ENCODE peak calls at places on chromosome 6, in eight cellular contexts. F, I, P, G, Q, S, L and B are unnamed samples.

GRCh38 chr6:18101271-18101670 is 21.2 kb downstream of the NHLRC1 start:
- DNase-seq in G (no peak), I (no peak), Q (no peak), P (no peak), S (peak), F (no peak), L (no peak), B (no peak)

GRCh38 chr6:126102358-126102757 is 116.0 kb downstream of the TRMT11 start:
- DNase-seq in G (no peak), I (no peak), P (no peak), L (no peak), Q (no peak), S (no peak), F (no peak), B (no peak)

GRCh38 chr6:130598021-130598989 is 228.9 kb upstream of the SMLR1 start:
- DNase-seq in L (no peak), G (no peak), I (no peak), P (no peak), S (no peak), Q (no peak), F (no peak), B (no peak)

GRCh38 chr6:143449731-143450452 is 603 bp downstream of the ADAT2 start:
- DNase-seq in I (no peak), L (peak), Q (no peak), F (no peak), S (peak), P (no peak), G (peak), B (peak)

GRCh38 chr6:159894991-159895390 is 4.2 kb downstream of the MAS1 start:
- DNase-seq in G (no peak), I (no peak), F (no peak), P (no peak), L (no peak), Q (no peak), S (no peak), B (no peak)

GRCh38 chr6:55664581-55665223 is 85.7 kb upstream of the HMGCLL1 start:
- DNase-seq in P (no peak), I (no peak), Q (no peak), S (no peak), G (no peak), L (no peak), F (no peak), B (no peak)

GRCh38 chr6:105452924-105453756 is 50.3 kb upstream of the PREP start:
- DNase-seq in F (no peak), Q (no peak), I (no peak), G (no peak), S (no peak), P (no peak), L (peak), B (no peak)

GRCh38 chr6:105784179-105784578 is 302.0 kb upstream of the PRDM1 start:
- DNase-seq in F (no peak), I (no peak), Q (no peak), G (no peak), P (no peak), L (no peak), S (no peak), B (no peak)

GRCh38 chr6:137536104-137536773 is 42.0 kb upstream of the OLIG3 start:
- DNase-seq in Q (no peak), S (no peak), G (no peak), L (no peak), I (no peak), F (no peak), P (no peak), B (no peak)

GRCh38 chr6:16639689-16640480 is 121.4 kb downstream of the ATXN1 start:
- DNase-seq in I (no peak), F (peak), L (peak), G (no peak), Q (no peak), S (peak), P (peak), B (no peak)

GRCh38 chr6:52307900-52308372 is 23.4 kb upstream of the MCM3 start:
- DNase-seq in S (no peak), Q (no peak), I (no peak), P (no peak), G (no peak), F (no peak), L (no peak), B (no peak)

GRCh38 chr6:5992551-5993225 is 14.0 kb downstream of the NRN1 start:
- DNase-seq in P (no peak), I (no peak), F (no peak), L (no peak), G (no peak), Q (no peak), S (peak), B (peak)

GRCh38 chr6:33428219-33428890 is 8.5 kb downstream of the SYNGAP1 start:
- DNase-seq in S (peak), G (no peak), L (peak), F (peak), Q (no peak), P (no peak), I (no peak), B (peak)

GRCh38 chr6:169521825-169522224 is 180.0 kb downstream of the WDR27 start:
- DNase-seq in F (no peak), G (no peak), P (no peak), L (no peak), I (no peak), Q (no peak), S (no peak), B (no peak)

DNA sequence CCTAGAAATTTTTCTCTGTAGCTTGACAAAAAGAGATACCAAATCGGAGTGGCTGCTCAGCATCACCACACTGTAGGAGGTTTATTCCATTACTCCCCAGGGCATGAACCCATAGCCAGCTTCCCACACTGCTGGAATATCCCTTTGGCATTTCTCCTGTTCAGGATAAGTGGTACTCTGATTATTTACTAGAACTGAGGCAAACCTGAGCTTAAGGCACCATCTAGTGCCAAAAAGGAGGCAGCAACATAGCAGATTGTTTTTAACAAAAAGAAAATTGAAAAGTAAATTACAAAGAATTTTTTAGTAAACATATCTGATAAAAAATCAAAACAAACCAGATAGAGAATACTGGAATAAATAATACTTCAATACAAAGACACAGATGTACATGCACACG is 181.7 kb downstream of the WDR27 start:
- DNase-seq in I (no peak), L (no peak), Q (no peak), F (no peak), S (no peak), P (no peak), G (no peak), B (no peak)
- TF ChIP-seq CTCF in I (no peak), L (no peak), Q (peak), F (peak), S (peak), P (no peak), G (no peak), B (no peak)

GRCh38 chr6:118739976-118740771 is 88.8 kb upstream of the CEP85L start:
- DNase-seq in P (no peak), Q (no peak), I (no peak), S (peak), G (no peak), L (no peak), F (no peak), B (no peak)

GRCh38 chr6:118736351-118736750 is 85.0 kb upstream of the CEP85L start:
- DNase-seq in L (no peak), P (no peak), S (no peak), Q (no peak), F (no peak), I (no peak), G (no peak), B (no peak)

GRCh38 chr6:118735320-118735719 is 83.9 kb upstream of the CEP85L start:
- DNase-seq in G (no peak), F (no peak), S (peak), P (no peak), L (no peak), I (no peak), Q (no peak), B (peak)
- TF ChIP-seq CTCF in G (peak), F (no peak), S (peak), P (peak), L (peak), I (peak), Q (peak), B (peak)

DNA sequence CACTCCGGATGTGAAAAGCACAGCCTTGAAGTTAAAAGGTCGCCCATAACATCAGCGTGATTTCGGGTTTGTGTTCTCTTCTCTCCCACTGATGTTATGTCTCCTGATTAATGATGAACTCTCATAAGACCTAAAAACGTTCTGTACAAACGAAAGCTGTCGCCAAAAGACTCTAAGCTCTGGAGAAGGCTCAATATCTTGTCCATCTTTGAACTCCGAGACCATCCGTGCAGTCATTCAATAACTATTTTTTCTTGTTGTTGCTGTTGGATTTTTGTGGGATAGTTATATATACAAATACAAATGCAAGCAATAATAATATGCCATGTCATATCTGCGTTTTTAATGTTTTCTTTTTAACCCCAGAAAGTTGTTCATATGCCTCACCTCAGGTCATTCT is 291.8 kb upstream of the MARCKS start:
- DNase-seq in S (no peak), L (no peak), P (no peak), I (no peak), G (no peak), Q (no peak), F (no peak), B (no peak)
- TF ChIP-seq CTCF in S (no peak), L (no peak), P (no peak), I (no peak), G (no peak), Q (no peak), F (no peak), B (no peak)

GRCh38 chr6:46381579-46381978 is 109.7 kb downstream of the RCAN2 start:
- DNase-seq in S (no peak), L (no peak), Q (no peak), I (no peak), G (no peak), P (no peak), F (no peak), B (no peak)
- TF ChIP-seq CTCF in S (no peak), L (no peak), Q (no peak), I (no peak), G (no peak), P (no peak), F (no peak), B (no peak)

DNA sequence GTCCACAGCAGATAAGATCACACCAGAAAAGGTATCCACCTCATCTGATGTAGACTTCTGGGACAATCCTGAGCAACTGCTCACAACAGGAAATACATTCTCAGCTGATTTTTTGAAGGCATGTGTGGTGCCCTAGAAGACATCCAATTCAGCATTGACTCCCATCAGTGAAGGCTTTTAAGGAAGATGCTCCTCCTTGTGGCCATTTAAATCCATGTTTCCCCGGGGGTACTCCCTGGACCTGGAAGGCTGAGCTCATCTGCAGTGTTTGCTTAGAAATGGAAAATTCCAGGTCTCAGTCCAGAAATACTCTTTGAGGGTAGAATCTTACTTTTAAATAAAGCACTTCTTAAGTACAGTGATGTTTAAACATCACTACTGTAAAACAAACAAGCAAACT is 195.5 kb upstream of the PDE10A start:
- DNase-seq in P (no peak), S (no peak), Q (no peak), L (no peak), I (no peak), G (no peak), F (peak), B (peak)
- TF ChIP-seq CTCF in P (peak), S (peak), Q (peak), L (no peak), I (no peak), G (no peak), F (peak), B (no peak)

GRCh38 chr6:135182993-135183531 is 2.0 kb downstream of the MYB start:
- DNase-seq in S (peak), F (no peak), I (no peak), G (no peak), L (peak), P (no peak), Q (no peak), B (peak)
- TF ChIP-seq CTCF in S (no peak), F (no peak), I (no peak), G (no peak), L (no peak), P (no peak), Q (no peak), B (no peak)

DNA sequence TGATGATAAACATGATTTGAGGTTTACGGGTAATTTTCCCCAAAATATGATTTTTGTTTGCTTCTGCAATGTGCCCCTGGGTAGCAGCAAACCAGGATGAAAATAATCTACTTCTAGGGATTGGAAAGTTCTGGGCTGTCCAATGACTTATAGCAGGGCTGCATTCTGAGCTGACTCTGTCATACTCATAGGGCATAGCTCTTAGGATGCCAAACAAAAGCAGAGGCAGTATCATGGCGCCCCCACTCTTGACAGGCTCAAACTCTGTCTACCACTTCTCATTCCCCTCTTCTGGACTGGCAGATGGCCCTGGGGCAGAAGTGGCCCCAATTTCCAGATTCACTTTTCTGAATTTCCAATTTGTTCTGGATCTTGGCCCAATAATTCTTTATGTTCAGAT is 10.3 kb downstream of the SERPINB1 start:
- DNase-seq in G (no peak), F (no peak), P (no peak), Q (no peak), I (no peak), S (no peak), L (no peak), B (no peak)
- TF ChIP-seq CTCF in G (no peak), F (no peak), P (no peak), Q (no peak), I (no peak), S (no peak), L (no peak), B (no peak)

GRCh38 chr6:88089708-88090107 is 42.1 kb downstream of the SPACA1 start:
- DNase-seq in S (no peak), Q (no peak), L (no peak), G (no peak), F (no peak), P (no peak), I (no peak), B (no peak)

GRCh38 chr6:88086792-88087191 is 39.2 kb downstream of the SPACA1 start:
- DNase-seq in F (no peak), S (no peak), L (no peak), Q (no peak), P (no peak), I (no peak), G (no peak), B (no peak)
- TF ChIP-seq CTCF in F (no peak), S (no peak), L (no peak), Q (no peak), P (no peak), I (no peak), G (no peak), B (no peak)

GRCh38 chr6:89605861-89606260 is 32.7 kb downstream of the LYRM2 start:
- DNase-seq in L (no peak), F (no peak), S (no peak), Q (no peak), P (no peak), I (no peak), G (no peak), B (no peak)
- TF ChIP-seq CTCF in L (no peak), F (no peak), S (no peak), Q (no peak), P (no peak), I (no peak), G (no peak), B (no peak)